ENCODE peak calls at places on chromosomes 5 and 9, in four cellular contexts. E is ELF-1, L is amygdala, Y is fibroblast of pulmonary artery. V is an unnamed sample.

GRCh38 chr5:6962256-6962655 is 249.0 kb downstream of the TENT4A start:
- DNase-seq in Y (no peak), E (no peak), L (no peak), V (no peak)

GRCh38 chr9:112869917-112870316 is 20.8 kb downstream of the SLC46A2 start:
- DNase-seq in L (no peak), Y (no peak), E (no peak), V (no peak)

GRCh38 chr9:8961186-8961666 is 1161.6 kb upstream of the DMAC1 start:
- DNase-seq in E (no peak), L (no peak), Y (no peak), V (no peak)

GRCh38 chr5:61252643-61252925 is 79.5 kb upstream of the ZSWIM6 start:
- DNase-seq in Y (no peak), E (no peak), L (no peak), V (no peak)

GRCh38 chr5:125176005-125176390 is 429.6 kb upstream of the ZNF608 start:
- DNase-seq in Y (no peak), E (no peak), L (no peak), V (no peak)

GRCh38 chr9:110128664-110129329 is 79.2 kb downstream of the C9orf152 start:
- DNase-seq in Y (no peak), L (no peak), E (no peak), V (no peak)

GRCh38 chr5:128644863-128645262 is 106.8 kb upstream of the FBN2 start:
- DNase-seq in L (no peak), E (no peak), Y (peak; percentile 63), V (no peak)

GRCh38 chr9:21598749-21599148 is 116.6 kb upstream of the IFNE start:
- DNase-seq in Y (no peak), E (no peak), L (no peak), V (no peak)

GRCh38 chr5:11377896-11378295 is 526.4 kb downstream of the CTNND2 start:
- DNase-seq in E (peak; percentile 4), L (no peak), Y (no peak), V (no peak)

GRCh38 chr5:90201923-90202322 is 207.6 kb downstream of the CETN3 start:
- DNase-seq in E (no peak), L (no peak), Y (peak; percentile 49), V (no peak)

GRCh38 chr5:97545856-97546570 is 363.0 kb upstream of the RIOK2 start:
- DNase-seq in L (no peak), E (no peak), Y (peak; percentile 53), V (peak; percentile 8)

GRCh38 chr5:159359408-159359807 is 29.1 kb upstream of the IL12B start:
- DNase-seq in E (no peak), Y (no peak), L (no peak), V (no peak)

GRCh38 chr9:9216934-9217333 is 1395.9 kb downstream of the PTPRD start:
- DNase-seq in E (no peak), L (no peak), Y (no peak), V (no peak)

GRCh38 chr9:29556317-29556716 is 1983.0 kb upstream of the C9orf72 start:
- DNase-seq in E (no peak), L (no peak), Y (peak; percentile 83), V (no peak)

GRCh38 chr9:116080561-116080960 is 73.0 kb upstream of the PAPPA start:
- DNase-seq in Y (no peak), E (no peak), L (no peak), V (no peak)

GRCh38 chr9:124852121-124852828 is 985 bp upstream of the WDR38 start:
- DNase-seq in L (no peak), Y (no peak), E (no peak), V (no peak)

GRCh38 chr5:36237756-36238155 is 4.0 kb downstream of the NADK2 start:
- DNase-seq in E (no peak), L (no peak), Y (no peak), V (no peak)

V was measured in iPS-NIHi11.